ENCODE peak calls at places on chromosomes 12 and 14, in five cellular contexts. One of them, this sample, is unnamed.

GRCh38 chr14:25120261-25120660 is 70.3 kb upstream of the STXBP6 start:
- DNase-seq in stimulated activated naive CD8-positive, alpha-beta T cell treated with anti-CD3 and anti-CD28 coated beads, Interleukin-15, amount 100 ng/mL, for 72 hours: no peak
- DNase-seq in posterior vena cava: no peak
- DNase-seq in OCI-LY7: no peak
- DNase-seq in activated CD4-positive, alpha-beta T cell treated with anti-CD3 and anti-CD28 coated beads, Interleukin-2, amount 50 U/mL, for 1 hour: no peak
- DNase-seq in this sample: no peak

GRCh38 chr14:69014829-69015259 is 35.7 kb upstream of the ACTN1 start:
- DNase-seq in stimulated activated naive CD8-positive, alpha-beta T cell treated with anti-CD3 and anti-CD28 coated beads, Interleukin-15, amount 100 ng/mL, for 72 hours: no peak
- DNase-seq in posterior vena cava: no peak
- DNase-seq in OCI-LY7: no peak
- DNase-seq in activated CD4-positive, alpha-beta T cell treated with anti-CD3 and anti-CD28 coated beads, Interleukin-2, amount 50 U/mL, for 1 hour: no peak
- DNase-seq in this sample: no peak

GRCh38 chr14:44204061-44204815 is 302.8 kb downstream of the FSCB start:
- DNase-seq in stimulated activated naive CD8-positive, alpha-beta T cell treated with anti-CD3 and anti-CD28 coated beads, Interleukin-15, amount 100 ng/mL, for 72 hours: no peak
- DNase-seq in posterior vena cava: no peak
- DNase-seq in OCI-LY7: no peak
- DNase-seq in activated CD4-positive, alpha-beta T cell treated with anti-CD3 and anti-CD28 coated beads, Interleukin-2, amount 50 U/mL, for 1 hour: no peak
- DNase-seq in this sample: no peak

GRCh38 chr14:69685716-69686115 is 74.3 kb downstream of the SUSD6 start:
- DNase-seq in stimulated activated naive CD8-positive, alpha-beta T cell treated with anti-CD3 and anti-CD28 coated beads, Interleukin-15, amount 100 ng/mL, for 72 hours: no peak
- DNase-seq in posterior vena cava: peak
- DNase-seq in OCI-LY7: no peak
- DNase-seq in activated CD4-positive, alpha-beta T cell treated with anti-CD3 and anti-CD28 coated beads, Interleukin-2, amount 50 U/mL, for 1 hour: peak
- DNase-seq in this sample: no peak

GRCh38 chr12:49865109-49865781 is 22.3 kb upstream of the BCDIN3D start:
- DNase-seq in stimulated activated naive CD8-positive, alpha-beta T cell treated with anti-CD3 and anti-CD28 coated beads, Interleukin-15, amount 100 ng/mL, for 72 hours: no peak
- DNase-seq in posterior vena cava: peak
- DNase-seq in OCI-LY7: no peak
- DNase-seq in activated CD4-positive, alpha-beta T cell treated with anti-CD3 and anti-CD28 coated beads, Interleukin-2, amount 50 U/mL, for 1 hour: no peak
- DNase-seq in this sample: no peak

GRCh38 chr14:93183596-93184317 is 940 bp downstream of the MOAP1 start:
- DNase-seq in stimulated activated naive CD8-positive, alpha-beta T cell treated with anti-CD3 and anti-CD28 coated beads, Interleukin-15, amount 100 ng/mL, for 72 hours: no peak
- DNase-seq in posterior vena cava: peak
- DNase-seq in OCI-LY7: peak
- DNase-seq in activated CD4-positive, alpha-beta T cell treated with anti-CD3 and anti-CD28 coated beads, Interleukin-2, amount 50 U/mL, for 1 hour: no peak
- DNase-seq in this sample: no peak

GRCh38 chr12:66154776-66155175 is 15.0 kb downstream of the TMBIM4 start:
- DNase-seq in stimulated activated naive CD8-positive, alpha-beta T cell treated with anti-CD3 and anti-CD28 coated beads, Interleukin-15, amount 100 ng/mL, for 72 hours: no peak
- DNase-seq in posterior vena cava: no peak
- DNase-seq in OCI-LY7: no peak
- DNase-seq in activated CD4-positive, alpha-beta T cell treated with anti-CD3 and anti-CD28 coated beads, Interleukin-2, amount 50 U/mL, for 1 hour: no peak
- DNase-seq in this sample: no peak

GRCh38 chr12:105461276-105461975 is 130.9 kb downstream of the C12orf75 start:
- DNase-seq in stimulated activated naive CD8-positive, alpha-beta T cell treated with anti-CD3 and anti-CD28 coated beads, Interleukin-15, amount 100 ng/mL, for 72 hours: no peak
- DNase-seq in posterior vena cava: no peak
- DNase-seq in OCI-LY7: no peak
- DNase-seq in activated CD4-positive, alpha-beta T cell treated with anti-CD3 and anti-CD28 coated beads, Interleukin-2, amount 50 U/mL, for 1 hour: no peak
- DNase-seq in this sample: no peak

GRCh38 chr12:78128236-78128635 is 297.5 kb downstream of the NAV3 start:
- DNase-seq in stimulated activated naive CD8-positive, alpha-beta T cell treated with anti-CD3 and anti-CD28 coated beads, Interleukin-15, amount 100 ng/mL, for 72 hours: no peak
- DNase-seq in posterior vena cava: no peak
- DNase-seq in OCI-LY7: no peak
- DNase-seq in activated CD4-positive, alpha-beta T cell treated with anti-CD3 and anti-CD28 coated beads, Interleukin-2, amount 50 U/mL, for 1 hour: no peak
- DNase-seq in this sample: no peak

GRCh38 chr12:56487448-56488040 is 417 bp downstream of the GLS2 start:
- DNase-seq in stimulated activated naive CD8-positive, alpha-beta T cell treated with anti-CD3 and anti-CD28 coated beads, Interleukin-15, amount 100 ng/mL, for 72 hours: peak
- DNase-seq in posterior vena cava: no peak
- DNase-seq in OCI-LY7: no peak
- DNase-seq in activated CD4-positive, alpha-beta T cell treated with anti-CD3 and anti-CD28 coated beads, Interleukin-2, amount 50 U/mL, for 1 hour: peak
- DNase-seq in this sample: no peak

GRCh38 chr14:55417955-55418354 is 6.3 kb upstream of the ATG14 start:
- DNase-seq in stimulated activated naive CD8-positive, alpha-beta T cell treated with anti-CD3 and anti-CD28 coated beads, Interleukin-15, amount 100 ng/mL, for 72 hours: no peak
- DNase-seq in posterior vena cava: no peak
- DNase-seq in OCI-LY7: no peak
- DNase-seq in activated CD4-positive, alpha-beta T cell treated with anti-CD3 and anti-CD28 coated beads, Interleukin-2, amount 50 U/mL, for 1 hour: no peak
- DNase-seq in this sample: no peak

GRCh38 chr12:14618990-14619389 is 51.3 kb upstream of the PLBD1 start:
- DNase-seq in stimulated activated naive CD8-positive, alpha-beta T cell treated with anti-CD3 and anti-CD28 coated beads, Interleukin-15, amount 100 ng/mL, for 72 hours: no peak
- DNase-seq in posterior vena cava: no peak
- DNase-seq in OCI-LY7: peak
- DNase-seq in activated CD4-positive, alpha-beta T cell treated with anti-CD3 and anti-CD28 coated beads, Interleukin-2, amount 50 U/mL, for 1 hour: no peak
- DNase-seq in this sample: no peak

GRCh38 chr12:89783321-89784060 is 74.9 kb upstream of the ATP2B1 start:
- DNase-seq in stimulated activated naive CD8-positive, alpha-beta T cell treated with anti-CD3 and anti-CD28 coated beads, Interleukin-15, amount 100 ng/mL, for 72 hours: no peak
- DNase-seq in posterior vena cava: no peak
- DNase-seq in OCI-LY7: no peak
- DNase-seq in activated CD4-positive, alpha-beta T cell treated with anti-CD3 and anti-CD28 coated beads, Interleukin-2, amount 50 U/mL, for 1 hour: no peak
- DNase-seq in this sample: no peak

GRCh38 chr14:75283884-75284563 is 5.4 kb downstream of the FOS start:
- DNase-seq in stimulated activated naive CD8-positive, alpha-beta T cell treated with anti-CD3 and anti-CD28 coated beads, Interleukin-15, amount 100 ng/mL, for 72 hours: no peak
- DNase-seq in posterior vena cava: peak
- DNase-seq in OCI-LY7: no peak
- DNase-seq in activated CD4-positive, alpha-beta T cell treated with anti-CD3 and anti-CD28 coated beads, Interleukin-2, amount 50 U/mL, for 1 hour: no peak
- DNase-seq in this sample: peak

GRCh38 chr12:122999196-122999946 is 18.9 kb downstream of the ARL6IP4 start:
- DNase-seq in stimulated activated naive CD8-positive, alpha-beta T cell treated with anti-CD3 and anti-CD28 coated beads, Interleukin-15, amount 100 ng/mL, for 72 hours: no peak
- DNase-seq in posterior vena cava: no peak
- DNase-seq in OCI-LY7: no peak
- DNase-seq in activated CD4-positive, alpha-beta T cell treated with anti-CD3 and anti-CD28 coated beads, Interleukin-2, amount 50 U/mL, for 1 hour: no peak
- DNase-seq in this sample: no peak

GRCh38 chr12:43832506-43833168 is 3.2 kb upstream of the TMEM117 start:
- DNase-seq in stimulated activated naive CD8-positive, alpha-beta T cell treated with anti-CD3 and anti-CD28 coated beads, Interleukin-15, amount 100 ng/mL, for 72 hours: peak
- DNase-seq in posterior vena cava: no peak
- DNase-seq in OCI-LY7: no peak
- DNase-seq in activated CD4-positive, alpha-beta T cell treated with anti-CD3 and anti-CD28 coated beads, Interleukin-2, amount 50 U/mL, for 1 hour: no peak
- DNase-seq in this sample: no peak

GRCh38 chr14:94738786-94739185 is 31.1 kb downstream of the GSC start:
- DNase-seq in stimulated activated naive CD8-positive, alpha-beta T cell treated with anti-CD3 and anti-CD28 coated beads, Interleukin-15, amount 100 ng/mL, for 72 hours: no peak
- DNase-seq in posterior vena cava: no peak
- DNase-seq in OCI-LY7: no peak
- DNase-seq in activated CD4-positive, alpha-beta T cell treated with anti-CD3 and anti-CD28 coated beads, Interleukin-2, amount 50 U/mL, for 1 hour: no peak
- DNase-seq in this sample: no peak

GRCh38 chr14:75418779-75419768 is 8.7 kb upstream of the JDP2 start:
- DNase-seq in stimulated activated naive CD8-positive, alpha-beta T cell treated with anti-CD3 and anti-CD28 coated beads, Interleukin-15, amount 100 ng/mL, for 72 hours: peak
- DNase-seq in posterior vena cava: no peak
- DNase-seq in OCI-LY7: peak
- DNase-seq in activated CD4-positive, alpha-beta T cell treated with anti-CD3 and anti-CD28 coated beads, Interleukin-2, amount 50 U/mL, for 1 hour: no peak
- DNase-seq in this sample: no peak

GRCh38 chr12:85794551-85794950 is 41.7 kb downstream of the RASSF9 start:
- DNase-seq in stimulated activated naive CD8-positive, alpha-beta T cell treated with anti-CD3 and anti-CD28 coated beads, Interleukin-15, amount 100 ng/mL, for 72 hours: no peak
- DNase-seq in posterior vena cava: no peak
- DNase-seq in OCI-LY7: no peak
- DNase-seq in activated CD4-positive, alpha-beta T cell treated with anti-CD3 and anti-CD28 coated beads, Interleukin-2, amount 50 U/mL, for 1 hour: no peak
- DNase-seq in this sample: no peak

GRCh38 chr14:79580414-79580813 is 630.9 kb downstream of the DIO2 start:
- DNase-seq in stimulated activated naive CD8-positive, alpha-beta T cell treated with anti-CD3 and anti-CD28 coated beads, Interleukin-15, amount 100 ng/mL, for 72 hours: no peak
- DNase-seq in posterior vena cava: no peak
- DNase-seq in OCI-LY7: no peak
- DNase-seq in activated CD4-positive, alpha-beta T cell treated with anti-CD3 and anti-CD28 coated beads, Interleukin-2, amount 50 U/mL, for 1 hour: no peak
- DNase-seq in this sample: no peak

GRCh38 chr12:70826156-70826555 is 94.4 kb downstream of the PTPRR start:
- DNase-seq in stimulated activated naive CD8-positive, alpha-beta T cell treated with anti-CD3 and anti-CD28 coated beads, Interleukin-15, amount 100 ng/mL, for 72 hours: no peak
- DNase-seq in posterior vena cava: no peak
- DNase-seq in OCI-LY7: no peak
- DNase-seq in activated CD4-positive, alpha-beta T cell treated with anti-CD3 and anti-CD28 coated beads, Interleukin-2, amount 50 U/mL, for 1 hour: no peak
- DNase-seq in this sample: no peak

GRCh38 chr12:53804429-53804828 is 52.6 kb upstream of the CISTR start:
- DNase-seq in stimulated activated naive CD8-positive, alpha-beta T cell treated with anti-CD3 and anti-CD28 coated beads, Interleukin-15, amount 100 ng/mL, for 72 hours: no peak
- DNase-seq in posterior vena cava: no peak
- DNase-seq in OCI-LY7: no peak
- DNase-seq in activated CD4-positive, alpha-beta T cell treated with anti-CD3 and anti-CD28 coated beads, Interleukin-2, amount 50 U/mL, for 1 hour: no peak
- DNase-seq in this sample: no peak

GRCh38 chr12:124097681-124098080 is 124.7 kb downstream of the ZNF664 start:
- DNase-seq in stimulated activated naive CD8-positive, alpha-beta T cell treated with anti-CD3 and anti-CD28 coated beads, Interleukin-15, amount 100 ng/mL, for 72 hours: no peak
- DNase-seq in posterior vena cava: peak
- DNase-seq in OCI-LY7: no peak
- DNase-seq in activated CD4-positive, alpha-beta T cell treated with anti-CD3 and anti-CD28 coated beads, Interleukin-2, amount 50 U/mL, for 1 hour: no peak
- DNase-seq in this sample: no peak